ENCODE peak calls at places on chromosomes 2 and 18, in five cellular contexts. A, I, O, J and E are unnamed samples.

GRCh38 chr18:23743733-23744333 is 54.6 kb downstream of the LAMA3 start:
- DNase-seq in A (no peak), J (no peak), O (no peak), I (no peak), E (no peak)

GRCh38 chr2:225334524-225334923 is 65.0 kb upstream of the NYAP2 start:
- DNase-seq in I (peak; percentile 85), O (no peak), A (no peak), J (no peak), E (no peak)

GRCh38 chr18:7616661-7617060 is 49.5 kb downstream of the PTPRM start:
- DNase-seq in J (no peak), O (no peak), I (no peak), A (peak; percentile 50), E (no peak)

GRCh38 chr18:48711651-48712486 is 173.0 kb downstream of the CTIF start:
- DNase-seq in I (peak; percentile 60), A (no peak), O (no peak), J (peak; percentile 53), E (peak; percentile 63)

GRCh38 chr18:25047421-25047820 is 304.5 kb downstream of the ZNF521 start:
- DNase-seq in J (no peak), A (no peak), O (no peak), I (no peak), E (no peak)

GRCh38 chr18:62332437-62332816 is 7.3 kb downstream of the TNFRSF11A start:
- DNase-seq in O (no peak), I (no peak), A (no peak), J (peak; percentile 63), E (no peak)

GRCh38 chr2:198639580-198639979 is 818.2 kb downstream of the SATB2 start:
- DNase-seq in I (no peak), O (no peak), J (peak; percentile 89), A (no peak), E (peak; percentile 63)

GRCh38 chr18:12338382-12338781 is 30.3 kb downstream of the TUBB6 start:
- DNase-seq in O (no peak), J (no peak), A (no peak), I (no peak), E (no peak)

GRCh38 chr18:27315001-27315400 is 129.9 kb upstream of the CHST9 start:
- DNase-seq in I (peak; percentile 3), O (no peak), J (no peak), A (no peak), E (no peak)

GRCh38 chr2:237799060-237799428 is 465 bp downstream of the RBM44 start:
- DNase-seq in I (no peak), A (no peak), O (no peak), J (no peak), E (no peak)

GRCh38 chr18:25223211-25223610 is 128.8 kb downstream of the ZNF521 start:
- DNase-seq in I (no peak), O (no peak), A (no peak), J (no peak), E (no peak)

GRCh38 chr2:1617425-1618021 is 126.8 kb downstream of the PXDN start:
- DNase-seq in I (no peak), J (no peak), O (no peak), A (no peak), E (no peak)